ENCODE peak calls at places on chromosome 1, in four cellular contexts. H is K562, Y is GM12878, M is NT2/D1. E is an unnamed sample.

GRCh38 chr1:86823821-86824500 is 90.0 kb downstream of the SELENOF start:
- DNase-seq in H (no peak), Y (no peak), M (no peak), E (no peak)

GRCh38 chr1:64476251-64476952 is 6.5 kb downstream of the CACHD1 start:
- DNase-seq in H (no peak), Y (no peak), M (no peak), E (no peak)

GRCh38 chr1:153387001-153387400 is 3.9 kb downstream of the S100A8 start:
- DNase-seq in H (no peak), Y (no peak), M (no peak), E (no peak)

GRCh38 chr1:109620396-109620817 is 770 bp downstream of the AMPD2 start:
- DNase-seq in H (no peak), Y (no peak), M (no peak), E (no peak)

GRCh38 chr1:51231121-51231520 is 5.0 kb upstream of the RNF11 start:
- DNase-seq in H (no peak), Y (no peak), M (no peak), E (no peak)

GRCh38 chr1:34268311-34269042 is 91.8 kb downstream of the C1orf94 start:
- DNase-seq in H (no peak), Y (no peak), M (no peak), E (no peak)

GRCh38 chr1:243433737-243434370 is 178.0 kb downstream of the SDCCAG8 start:
- DNase-seq in H (no peak), Y (no peak), M (no peak), E (no peak)

GRCh38 chr1:88763649-88764406 is 79.8 kb downstream of the PKN2 start:
- DNase-seq in H (no peak), Y (no peak), M (no peak), E (peak)

GRCh38 chr1:46036894-46037596 is 95.4 kb downstream of the PIK3R3 start:
- DNase-seq in H (peak), Y (peak), M (peak), E (peak)

GRCh38 chr1:213934642-213935041 is 53.1 kb upstream of the PROX1 start:
- DNase-seq in H (no peak), Y (no peak), M (no peak), E (no peak)

GRCh38 chr1:50704126-50704525 is 255.9 kb downstream of the FAF1 start:
- DNase-seq in H (peak), Y (no peak), M (no peak), E (peak)

GRCh38 chr1:166489670-166490436 is 323.1 kb upstream of the FAM78B start:
- DNase-seq in H (peak), Y (peak), M (no peak), E (peak)

GRCh38 chr1:212487286-212487685 is 54.6 kb downstream of the NENF start:
- DNase-seq in H (no peak), Y (no peak), M (no peak), E (no peak)
- TF ChIP-seq YY1 in H (no peak), Y (no peak), M (no peak), E (no peak)

GRCh38 chr1:230972855-230973271 is 5.8 kb downstream of the TTC13 start:
- DNase-seq in H (no peak), Y (peak), M (no peak), E (no peak)
- TF ChIP-seq YY1 in H (no peak), Y (peak), M (no peak), E (no peak)

DNA sequence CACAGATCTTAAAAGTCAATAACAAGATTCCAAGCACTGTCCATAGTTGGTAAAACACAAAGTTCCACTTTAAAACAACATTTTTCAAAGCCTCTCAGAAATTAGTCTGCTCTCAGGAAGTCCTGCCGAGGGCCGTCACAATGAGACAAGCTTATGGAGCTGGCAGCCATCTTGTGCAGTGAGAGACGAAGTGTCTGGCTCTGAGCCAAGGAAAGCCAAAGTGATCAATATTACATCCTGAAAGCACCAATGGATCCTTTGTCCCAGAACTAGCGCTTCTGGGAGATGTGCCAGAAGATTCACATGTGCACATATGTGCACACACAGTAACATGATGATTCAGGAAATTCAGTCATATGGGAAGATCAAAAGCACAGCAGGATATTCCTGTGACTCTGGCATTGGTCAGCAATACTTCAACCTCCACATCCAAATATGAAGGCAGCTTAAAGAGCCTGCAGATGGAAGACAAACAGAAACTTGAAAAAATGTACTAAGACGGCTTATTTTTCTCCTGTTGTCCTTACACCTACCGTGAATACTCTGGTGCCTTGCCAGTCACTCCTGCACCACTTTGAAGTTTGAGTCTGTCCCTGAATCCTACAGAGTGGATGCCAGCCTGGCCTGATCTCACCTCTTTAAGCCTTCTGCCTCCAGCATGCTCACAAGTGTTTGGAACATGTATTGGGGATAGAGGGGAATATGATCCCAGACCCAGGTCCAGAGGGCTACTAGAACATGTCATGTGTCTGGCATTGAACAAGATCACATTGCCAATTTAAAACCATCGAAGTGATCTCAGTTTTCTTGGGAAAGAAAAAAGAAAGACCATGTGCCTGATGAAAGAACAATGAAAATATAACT is 44.5 kb upstream of the PRRX1 start:
- DNase-seq in H (no peak), Y (no peak), M (no peak), E (no peak)
- TF ChIP-seq YY1 in H (no peak), Y (peak), M (no peak), E (peak)

GRCh38 chr1:14413809-14414208 is 184.7 kb upstream of the KAZN start:
- DNase-seq in H (no peak), Y (no peak), M (no peak), E (no peak)

GRCh38 chr1:14412235-14412634 is 186.2 kb upstream of the KAZN start:
- DNase-seq in H (no peak), Y (no peak), M (no peak), E (no peak)

GRCh38 chr1:14420686-14421085 is 177.8 kb upstream of the KAZN start:
- DNase-seq in H (no peak), Y (no peak), M (no peak), E (no peak)

GRCh38 chr1:14415396-14415795 is 183.1 kb upstream of the KAZN start:
- DNase-seq in H (peak), Y (no peak), M (peak), E (no peak)
- TF ChIP-seq YY1 in H (no peak), Y (no peak), M (no peak), E (no peak)

DNA sequence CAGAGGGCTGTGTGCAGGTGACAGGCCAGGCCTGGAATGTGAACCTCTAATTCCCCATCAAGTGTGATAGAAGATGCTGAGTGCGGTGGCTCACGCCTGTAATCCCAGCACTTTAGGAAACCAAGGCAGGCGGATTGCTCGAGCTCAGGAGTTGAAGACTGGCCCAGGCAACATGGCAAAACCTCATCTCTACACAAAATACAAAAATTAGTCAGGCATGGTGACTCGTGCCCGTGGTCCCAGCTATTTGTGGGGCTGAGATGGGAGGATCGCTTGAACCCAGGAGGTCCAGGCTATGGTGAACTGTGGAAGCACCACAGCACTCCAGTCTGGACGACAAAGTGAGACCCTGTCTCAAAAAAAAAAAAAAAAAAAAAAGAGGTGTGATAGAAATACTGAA is 40.1 kb upstream of the PUM1 start:
- DNase-seq in H (no peak), Y (no peak), M (no peak), E (no peak)
- TF ChIP-seq YY1 in H (no peak), Y (no peak), M (no peak), E (no peak)

GRCh38 chr1:2067393-2067792 is 17.2 kb downstream of the PRKCZ start:
- DNase-seq in H (no peak), Y (no peak), M (no peak), E (no peak)
- TF ChIP-seq YY1 in H (no peak), Y (no peak), M (no peak), E (no peak)

GRCh38 chr1:179599623-179600249 is 8.1 kb downstream of the TDRD5 start:
- DNase-seq in H (peak), Y (no peak), M (no peak), E (peak)
- TF ChIP-seq YY1 in H (no peak), Y (no peak), M (no peak), E (no peak)

GRCh38 chr1:35850716-35851115 is 32.3 kb upstream of the AGO1 start:
- DNase-seq in H (no peak), Y (no peak), M (no peak), E (no peak)

GRCh38 chr1:35847935-35848565 is 35.0 kb upstream of the AGO1 start:
- DNase-seq in H (no peak), Y (no peak), M (no peak), E (no peak)

GRCh38 chr1:35852241-35852640 is 30.8 kb upstream of the AGO1 start:
- DNase-seq in H (no peak), Y (no peak), M (no peak), E (no peak)

GRCh38 chr1:35851175-35851869 is 31.7 kb upstream of the AGO1 start:
- DNase-seq in H (no peak), Y (no peak), M (no peak), E (no peak)

DNA sequence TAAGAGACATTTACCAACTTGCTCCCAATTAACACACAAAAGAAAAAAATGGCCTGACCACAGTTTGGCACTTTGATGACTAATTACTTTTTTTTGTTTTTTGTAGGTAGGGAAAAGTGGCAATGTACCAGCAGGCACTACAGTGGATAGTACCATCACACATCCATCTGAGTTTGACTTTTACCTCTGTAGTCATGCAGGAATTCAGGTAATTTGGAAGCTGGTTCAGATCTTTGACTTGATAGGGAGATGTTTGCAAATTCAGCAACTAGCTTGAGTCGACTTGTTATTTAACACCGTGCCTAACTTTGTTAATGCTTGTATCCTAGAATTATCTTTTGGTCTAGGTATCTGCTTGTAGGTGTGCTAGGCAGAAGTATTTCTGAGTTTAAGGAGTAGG is 33.0 kb upstream of the AGO1 start:
- DNase-seq in H (no peak), Y (no peak), M (peak), E (no peak)
- TF ChIP-seq YY1 in H (no peak), Y (no peak), M (no peak), E (no peak)

GRCh38 chr1:220717800-220718640 is 27.9 kb downstream of the C1orf115 start:
- DNase-seq in H (no peak), Y (no peak), M (no peak), E (no peak)
- TF ChIP-seq YY1 in H (no peak), Y (no peak), M (no peak), E (no peak)